ENCODE peak calls at places on chromosome 13, in eight cellular contexts. E is CD4-positive, alpha-beta T cell; M is PC-3; D is AG09319; A is psoas muscle; C is endodermal cell; I is progenitor cell of endocrine pancreas; S is AG10803. R is an unnamed sample.

GRCh38 chr13:46286972-46287371 is 75.2 kb downstream of the LRRC63 start:
- DNase-seq in E (no peak), S (no peak), M (no peak), C (no peak), A (no peak), D (no peak), I (no peak), R (no peak)

GRCh38 chr13:41645313-41645712 is 188.0 kb downstream of the RGCC start:
- DNase-seq in I (no peak), E (no peak), A (peak; percentile 44), D (peak; percentile 70), S (peak; percentile 97), M (peak; percentile 62), C (no peak), R (peak; percentile 74)

GRCh38 chr13:112657850-112658445 is 31.9 kb upstream of the ATP11A start:
- DNase-seq in I (no peak), E (no peak), C (peak; percentile 75), D (no peak), S (peak; percentile 61), M (peak; percentile 63), A (no peak), R (peak; percentile 33)

GRCh38 chr13:24112791-24113190 is 47.7 kb upstream of the SPATA13 start:
- DNase-seq in S (no peak), M (no peak), A (no peak), E (no peak), D (no peak), I (no peak), C (no peak), R (no peak)

GRCh38 chr13:99916366-99917103 is 55.0 kb downstream of the ZIC5 start:
- DNase-seq in S (peak; percentile 75), M (peak; percentile 69), A (no peak), I (no peak), C (peak; percentile 67), E (no peak), D (peak; percentile 48), R (peak; percentile 33)

GRCh38 chr13:26473571-26474230 is 83.8 kb upstream of the WASF3 start:
- DNase-seq in E (no peak), I (no peak), S (no peak), D (no peak), C (peak; percentile 43), M (no peak), A (no peak), R (no peak)

GRCh38 chr13:50521750-50522149 is 321.7 kb downstream of the DLEU7 start:
- DNase-seq in D (peak; percentile 27), C (no peak), M (no peak), S (peak; percentile 77), E (no peak), A (no peak), I (no peak), R (no peak)

GRCh38 chr13:111314852-111315251 is 5.6 kb upstream of the TEX29 start:
- DNase-seq in E (no peak), D (no peak), A (no peak), I (no peak), S (peak; percentile 75), M (no peak), C (no peak), R (no peak)

GRCh38 chr13:87893186-87893585 is 222.0 kb downstream of the SLITRK5 start:
- DNase-seq in A (no peak), S (no peak), I (no peak), D (no peak), E (no peak), C (no peak), M (no peak), R (no peak)

GRCh38 chr13:101449971-101450748 is 2.3 kb upstream of the ITGBL1 start:
- DNase-seq in M (peak; percentile 93), A (no peak), S (peak; percentile 90), E (no peak), I (no peak), D (peak; percentile 49), C (no peak), R (peak; percentile 65)

GRCh38 chr13:36999054-36999927 is at the start of gene ALG5:
- DNase-seq in I (peak; percentile 89), M (peak; percentile 84), C (peak; percentile 96), D (peak; percentile 63), S (peak; percentile 87), E (peak; percentile 90), A (peak; percentile 93), R (peak; percentile 57)

GRCh38 chr13:50845211-50845610 is 1.7 kb upstream of the DLEU7 start:
- DNase-seq in C (no peak), A (no peak), M (no peak), E (no peak), I (no peak), D (no peak), S (peak; percentile 5), R (no peak)

GRCh38 chr13:60617863-60618733 is 221.1 kb downstream of the TDRD3 start:
- DNase-seq in C (peak; percentile 77), D (peak; percentile 4), S (peak; percentile 55), A (no peak), M (peak; percentile 43), I (no peak), E (no peak), R (no peak)

GRCh38 chr13:77563110-77563509 is 27.6 kb downstream of the SCEL start:
- DNase-seq in S (peak; percentile 20), I (no peak), M (peak; percentile 54), A (no peak), D (no peak), E (no peak), C (no peak), R (no peak)

GRCh38 chr13:48875071-48875470 is 100.6 kb upstream of the FNDC3A start:
- DNase-seq in E (no peak), D (no peak), M (no peak), I (no peak), A (no peak), C (no peak), S (no peak), R (no peak)

GRCh38 chr13:71979616-71980015 is 112.6 kb upstream of the DACH1 start:
- DNase-seq in E (no peak), D (no peak), S (no peak), C (peak; percentile 62), A (no peak), M (peak; percentile 16), I (no peak), R (no peak)

GRCh38 chr13:51097353-51098043 is 13.6 kb downstream of the C13orf42 start:
- DNase-seq in M (no peak), D (no peak), A (no peak), I (no peak), C (peak; percentile 49), S (no peak), E (no peak), R (no peak)

GRCh38 chr13:98285317-98285716 is 108.2 kb upstream of the RNF113B start:
- DNase-seq in M (no peak), I (no peak), E (no peak), D (no peak), A (no peak), C (no peak), S (peak; percentile 17), R (no peak)

GRCh38 chr13:48808689-48809088 is 155.0 kb downstream of the CYSLTR2 start:
- DNase-seq in D (no peak), A (no peak), E (no peak), M (no peak), C (no peak), S (peak; percentile 26), I (no peak), R (no peak)

GRCh38 chr13:37109080-37109678 is 3.7 kb upstream of the CSNK1A1L start:
- DNase-seq in I (no peak), D (no peak), M (peak; percentile 50), A (no peak), S (peak; percentile 60), C (no peak), E (no peak), R (peak; percentile 10)

DNA sequence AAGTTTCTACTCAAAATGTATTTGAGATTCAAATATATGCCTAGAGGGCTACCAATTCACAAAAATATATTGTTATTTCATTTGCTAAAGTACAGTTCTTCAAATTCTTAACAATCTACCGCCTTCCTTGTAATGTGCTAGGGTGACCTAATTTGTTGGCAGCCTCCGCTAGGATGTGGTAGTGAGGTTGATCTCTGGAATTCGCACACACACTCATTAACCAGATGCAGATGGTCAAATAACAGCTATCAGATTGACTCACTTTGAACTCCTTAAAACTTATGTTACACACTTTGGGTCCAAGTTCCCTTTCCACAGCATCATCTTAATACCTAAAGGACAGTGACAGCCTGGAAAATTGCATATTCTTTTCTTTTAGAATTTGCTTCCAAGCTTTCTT is 367.3 kb downstream of the DCT start:
- DNase-seq in C (no peak), I (no peak), M (peak; percentile 73), S (peak; percentile 96), E (no peak), D (peak; percentile 77), A (peak; percentile 16), R (peak; percentile 89)
- TF ChIP-seq CTCF in C (no peak), I (no peak), M (no peak), S (no peak), E (no peak), D (no peak), A (no peak), R (no peak)

GRCh38 chr13:27810461-27810860 is 18.2 kb downstream of the GSX1 start:
- DNase-seq in E (no peak), S (no peak), I (no peak), D (no peak), M (peak; percentile 69), C (no peak), A (no peak), R (no peak)

GRCh38 chr13:27808866-27809546 is 16.7 kb downstream of the GSX1 start:
- DNase-seq in C (no peak), I (no peak), D (no peak), E (no peak), S (no peak), M (peak; percentile 79), A (no peak), R (no peak)

GRCh38 chr13:27810009-27810408 is 17.7 kb downstream of the GSX1 start:
- DNase-seq in M (no peak), E (no peak), I (no peak), C (no peak), D (no peak), S (no peak), A (no peak), R (no peak)

DNA sequence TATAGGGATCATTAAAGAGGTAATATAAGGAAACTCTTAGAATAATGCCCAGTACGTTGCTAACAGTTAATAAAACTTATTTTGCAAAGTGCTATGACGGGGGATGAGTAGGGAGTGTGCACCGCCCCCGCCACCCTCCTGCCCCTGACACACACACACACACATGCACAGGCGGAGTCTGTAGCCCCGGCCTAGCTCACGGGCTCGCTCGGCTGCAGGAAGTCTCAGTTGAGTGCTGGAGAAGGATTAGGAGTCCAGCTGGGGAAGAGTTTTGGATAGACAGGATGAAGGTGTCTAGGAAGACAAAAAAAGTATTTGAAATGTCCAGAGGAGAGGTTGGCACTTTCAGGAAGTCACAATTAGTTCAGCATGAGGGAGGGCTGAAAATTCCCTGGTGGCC is 21.5 kb downstream of the GSX1 start:
- DNase-seq in A (no peak), C (peak; percentile 4), M (no peak), D (no peak), S (no peak), E (no peak), I (no peak), R (no peak)
- TF ChIP-seq CTCF in A (no peak), C (no peak), M (no peak), D (no peak), S (no peak), E (no peak), I (no peak), R (no peak)

GRCh38 chr13:29993196-29993595 is 142.8 kb upstream of the UBL3 start:
- DNase-seq in M (no peak), I (no peak), C (peak; percentile 60), A (no peak), E (no peak), D (no peak), S (no peak), R (no peak)
- TF ChIP-seq CTCF in M (no peak), I (no peak), C (peak; percentile 61), A (no peak), E (no peak), D (no peak), S (no peak), R (peak; percentile 29)

GRCh38 chr13:90968510-90968909 is 379.0 kb upstream of the MIR17HG start:
- DNase-seq in A (no peak), D (no peak), E (no peak), M (peak; percentile 65), S (no peak), C (peak; percentile 81), I (no peak), R (no peak)
- TF ChIP-seq CTCF in A (no peak), D (no peak), E (no peak), M (peak; percentile 74), S (no peak), C (peak; percentile 85), I (peak; percentile 70), R (no peak)

R was measured in AG04450.